ENCODE peak calls at places on chromosomes 13 and 19, in eight cellular contexts. Q is effector memory CD4-positive, alpha-beta T cell; W is anterior cingulate cortex; D is A549; I is activated CD4-positive, alpha-beta memory T cell treated with anti-CD3 and anti-CD28 coated beads for 36 hours; Z is BE2C; V is stimulated activated naive CD8-positive, alpha-beta T cell treated with anti-CD3 and anti-CD28 coated beads, Interleukin-15, Interleukin-2, amounts not matched to agents 100 U/mL and 50 U/mL, for 24 hours; K is NCI-H446. T is an unnamed sample.

GRCh38 chr19:35135389-35135909 is 590 bp upstream of the LGI4 start:
- DNase-seq in Q (peak), W (no peak), D (peak), I (peak), Z (peak), V (peak), K (peak), T (peak)

GRCh38 chr19:47240996-47241918 is 10.3 kb upstream of the BBC3 start:
- DNase-seq in Q (peak), W (peak), D (peak), I (peak), Z (peak), V (peak), K (peak), T (peak)

GRCh38 chr13:109369357-109370052 is 416.9 kb downstream of the IRS2 start:
- DNase-seq in Q (no peak), W (peak), D (no peak), I (no peak), Z (peak), V (no peak), K (no peak), T (no peak)

GRCh38 chr13:112670118-112670517 is 19.7 kb upstream of the ATP11A start:
- DNase-seq in Q (no peak), W (no peak), D (no peak), I (no peak), Z (no peak), V (no peak), K (no peak), T (peak)

GRCh38 chr19:11814707-11815050 is 606 bp downstream of the ZNF440 start:
- DNase-seq in Q (no peak), W (no peak), D (no peak), I (no peak), Z (peak), V (no peak), K (no peak), T (peak)

GRCh38 chr19:49056101-49056901 is 1.2 kb downstream of the CGB7 start:
- DNase-seq in Q (peak), W (no peak), D (peak), I (peak), Z (peak), V (peak), K (no peak), T (peak)

GRCh38 chr19:49441210-49441959 is at the start of gene SLC17A7:
- DNase-seq in Q (peak), W (no peak), D (peak), I (peak), Z (peak), V (peak), K (no peak), T (peak)

GRCh38 chr19:38515906-38516305 is 82.4 kb downstream of the RYR1 start:
- DNase-seq in Q (no peak), W (no peak), D (no peak), I (no peak), Z (no peak), V (no peak), K (no peak), T (no peak)

GRCh38 chr13:109204657-109205056 is 575.2 kb downstream of the MYO16 start:
- DNase-seq in Q (no peak), W (no peak), D (no peak), I (no peak), Z (no peak), V (no peak), K (no peak), T (no peak)

GRCh38 chr13:80126382-80127068 is 214.4 kb downstream of the SPRY2 start:
- DNase-seq in Q (no peak), W (no peak), D (no peak), I (no peak), Z (no peak), V (no peak), K (no peak), T (no peak)

GRCh38 chr19:3035542-3036118 is 6.5 kb upstream of the TLE2 start:
- DNase-seq in Q (peak), W (peak), D (peak), I (peak), Z (peak), V (peak), K (peak), T (peak)

GRCh38 chr13:27666951-27667350 is 45.3 kb downstream of the POLR1D start:
- DNase-seq in Q (no peak), W (no peak), D (no peak), I (no peak), Z (no peak), V (no peak), K (no peak), T (no peak)

GRCh38 chr13:106121173-106121754 is 414.2 kb downstream of the EFNB2 start:
- DNase-seq in Q (no peak), W (no peak), D (no peak), I (no peak), Z (no peak), V (no peak), K (no peak), T (no peak)

GRCh38 chr19:18203408-18203862 is 407 bp downstream of the RAB3A start:
- DNase-seq in Q (no peak), W (no peak), D (no peak), I (peak), Z (peak), V (peak), K (no peak), T (peak)

GRCh38 chr19:17718988-17719711 is at the start of gene MAP1S:
- DNase-seq in Q (peak), W (no peak), D (peak), I (peak), Z (peak), V (peak), K (peak), T (peak)

GRCh38 chr19:6662692-6663091 is 7.3 kb downstream of the TNFSF14 start:
- DNase-seq in Q (no peak), W (no peak), D (no peak), I (no peak), Z (no peak), V (no peak), K (no peak), T (no peak)

GRCh38 chr13:25977216-25977615 is 74.6 kb downstream of the SHISA2 start:
- DNase-seq in Q (no peak), W (no peak), D (no peak), I (no peak), Z (no peak), V (no peak), K (no peak), T (no peak)

GRCh38 chr13:99768986-99769385 is 202.6 kb downstream of the ZIC5 start:
- DNase-seq in Q (no peak), W (no peak), D (no peak), I (no peak), Z (no peak), V (no peak), K (no peak), T (no peak)

GRCh38 chr13:99935772-99936171 is 35.8 kb downstream of the ZIC5 start:
- DNase-seq in Q (no peak), W (no peak), D (no peak), I (no peak), Z (no peak), V (no peak), K (no peak), T (no peak)

GRCh38 chr19:17209126-17210036 is 5.8 kb upstream of the USE1 start:
- DNase-seq in Q (peak), W (no peak), D (peak), I (peak), Z (peak), V (peak), K (no peak), T (peak)

GRCh38 chr19:48342841-48343540 is 17.6 kb downstream of the EMP3 start:
- DNase-seq in Q (no peak), W (no peak), D (peak), I (no peak), Z (no peak), V (no peak), K (no peak), T (no peak)

GRCh38 chr19:3080281-3080680 is 13.9 kb upstream of the GNA11 start:
- DNase-seq in Q (no peak), W (no peak), D (no peak), I (no peak), Z (no peak), V (no peak), K (no peak), T (no peak)

GRCh38 chr19:42052241-42052863 is 17.7 kb downstream of the GRIK5 start:
- DNase-seq in Q (no peak), W (no peak), D (no peak), I (no peak), Z (peak), V (no peak), K (peak), T (no peak)

T was measured in hepatocyte.